ENCODE peak calls at places on chromosomes 2 and 18, in nine cellular contexts. One of them, this sample, is unnamed.

GRCh38 chr18:45637546-45638327 is 22.5 kb downstream of the SLC14A2 start:
- DNase-seq in astrocyte of the hippocampus: peak
- DNase-seq in T-helper 9 cell: no peak
- DNase-seq in GM18507: no peak
- DNase-seq in NT2/D1: no peak
- DNase-seq in RWPE2: no peak
- DNase-seq in progenitor cell of endocrine pancreas: no peak
- DNase-seq in cerebellum: no peak
- DNase-seq in colonic mucosa: no peak
- DNase-seq in this sample: no peak

GRCh38 chr18:23992941-23993280 is 21.6 kb upstream of the TTC39C start:
- DNase-seq in T-helper 9 cell: no peak
- DNase-seq in RWPE2: no peak
- DNase-seq in colonic mucosa: no peak
- DNase-seq in NT2/D1: no peak
- DNase-seq in astrocyte of the hippocampus: no peak
- DNase-seq in GM18507: no peak
- DNase-seq in cerebellum: no peak
- DNase-seq in progenitor cell of endocrine pancreas: no peak
- DNase-seq in this sample: no peak

GRCh38 chr18:3590096-3590655 is 140.2 kb downstream of the TGIF1 start:
- DNase-seq in NT2/D1: no peak
- DNase-seq in T-helper 9 cell: no peak
- DNase-seq in colonic mucosa: no peak
- DNase-seq in GM18507: no peak
- DNase-seq in astrocyte of the hippocampus: no peak
- DNase-seq in progenitor cell of endocrine pancreas: no peak
- DNase-seq in cerebellum: no peak
- DNase-seq in RWPE2: no peak
- DNase-seq in this sample: no peak

GRCh38 chr18:2312440-2312839 is 258.9 kb downstream of the METTL4 start:
- DNase-seq in colonic mucosa: no peak
- DNase-seq in progenitor cell of endocrine pancreas: no peak
- DNase-seq in cerebellum: no peak
- DNase-seq in GM18507: no peak
- DNase-seq in T-helper 9 cell: no peak
- DNase-seq in RWPE2: no peak
- DNase-seq in NT2/D1: no peak
- DNase-seq in astrocyte of the hippocampus: no peak
- DNase-seq in this sample: no peak

GRCh38 chr2:213015387-213016165 is 135.8 kb downstream of the IKZF2 start:
- DNase-seq in colonic mucosa: no peak
- DNase-seq in cerebellum: no peak
- DNase-seq in RWPE2: no peak
- DNase-seq in NT2/D1: no peak
- DNase-seq in T-helper 9 cell: no peak
- DNase-seq in progenitor cell of endocrine pancreas: no peak
- DNase-seq in GM18507: no peak
- DNase-seq in astrocyte of the hippocampus: no peak
- DNase-seq in this sample: no peak

GRCh38 chr2:241760301-241760771 is 16.3 kb upstream of the GAL3ST2 start:
- DNase-seq in astrocyte of the hippocampus: no peak
- DNase-seq in GM18507: no peak
- DNase-seq in cerebellum: no peak
- DNase-seq in progenitor cell of endocrine pancreas: no peak
- DNase-seq in NT2/D1: no peak
- DNase-seq in T-helper 9 cell: no peak
- DNase-seq in RWPE2: peak
- DNase-seq in colonic mucosa: no peak
- DNase-seq in this sample: no peak

GRCh38 chr2:54090521-54091117 is 24.8 kb upstream of the ACYP2 start:
- DNase-seq in astrocyte of the hippocampus: no peak
- DNase-seq in NT2/D1: no peak
- DNase-seq in cerebellum: no peak
- DNase-seq in RWPE2: no peak
- DNase-seq in T-helper 9 cell: no peak
- DNase-seq in progenitor cell of endocrine pancreas: no peak
- DNase-seq in GM18507: no peak
- DNase-seq in colonic mucosa: no peak
- DNase-seq in this sample: no peak

GRCh38 chr2:3728104-3729054 is 25.0 kb downstream of the DCDC2C start:
- DNase-seq in progenitor cell of endocrine pancreas: no peak
- DNase-seq in astrocyte of the hippocampus: peak
- DNase-seq in GM18507: peak
- DNase-seq in RWPE2: no peak
- DNase-seq in cerebellum: peak
- DNase-seq in T-helper 9 cell: no peak
- DNase-seq in NT2/D1: peak
- DNase-seq in colonic mucosa: no peak
- DNase-seq in this sample: peak

GRCh38 chr2:12127639-12128038 is 381.2 kb downstream of the LPIN1 start:
- DNase-seq in astrocyte of the hippocampus: no peak
- DNase-seq in progenitor cell of endocrine pancreas: no peak
- DNase-seq in NT2/D1: no peak
- DNase-seq in T-helper 9 cell: no peak
- DNase-seq in colonic mucosa: no peak
- DNase-seq in GM18507: no peak
- DNase-seq in cerebellum: no peak
- DNase-seq in RWPE2: no peak
- DNase-seq in this sample: no peak

GRCh38 chr2:108542071-108542470 is 7.8 kb downstream of the LIMS1 start:
- DNase-seq in progenitor cell of endocrine pancreas: no peak
- DNase-seq in cerebellum: no peak
- DNase-seq in T-helper 9 cell: no peak
- DNase-seq in NT2/D1: no peak
- DNase-seq in astrocyte of the hippocampus: peak
- DNase-seq in RWPE2: no peak
- DNase-seq in GM18507: no peak
- DNase-seq in colonic mucosa: no peak
- DNase-seq in this sample: no peak

GRCh38 chr18:46261799-46262198 is 157.6 kb downstream of the HAUS1 start:
- DNase-seq in NT2/D1: peak
- DNase-seq in progenitor cell of endocrine pancreas: no peak
- DNase-seq in astrocyte of the hippocampus: no peak
- DNase-seq in cerebellum: no peak
- DNase-seq in RWPE2: no peak
- DNase-seq in T-helper 9 cell: no peak
- DNase-seq in GM18507: no peak
- DNase-seq in colonic mucosa: no peak
- DNase-seq in this sample: no peak

GRCh38 chr2:240733803-240734495 is 42.3 kb downstream of the AQP12A start:
- DNase-seq in RWPE2: no peak
- DNase-seq in NT2/D1: no peak
- DNase-seq in progenitor cell of endocrine pancreas: no peak
- DNase-seq in GM18507: no peak
- DNase-seq in cerebellum: no peak
- DNase-seq in astrocyte of the hippocampus: no peak
- DNase-seq in T-helper 9 cell: peak
- DNase-seq in colonic mucosa: no peak
- DNase-seq in this sample: no peak

GRCh38 chr18:78781601-78781960 is 198.0 kb upstream of the SALL3 start:
- DNase-seq in RWPE2: no peak
- DNase-seq in astrocyte of the hippocampus: no peak
- DNase-seq in cerebellum: no peak
- DNase-seq in progenitor cell of endocrine pancreas: no peak
- DNase-seq in GM18507: no peak
- DNase-seq in NT2/D1: no peak
- DNase-seq in colonic mucosa: no peak
- DNase-seq in T-helper 9 cell: no peak
- DNase-seq in this sample: no peak

GRCh38 chr2:25290811-25291510 is 50.8 kb downstream of the DNMT3A start:
- DNase-seq in cerebellum: no peak
- DNase-seq in progenitor cell of endocrine pancreas: no peak
- DNase-seq in NT2/D1: no peak
- DNase-seq in T-helper 9 cell: no peak
- DNase-seq in colonic mucosa: no peak
- DNase-seq in astrocyte of the hippocampus: no peak
- DNase-seq in GM18507: no peak
- DNase-seq in RWPE2: no peak
- DNase-seq in this sample: no peak

GRCh38 chr2:7634370-7634769 is 717.2 kb downstream of the RNF144A start:
- DNase-seq in cerebellum: no peak
- DNase-seq in GM18507: no peak
- DNase-seq in RWPE2: no peak
- DNase-seq in colonic mucosa: no peak
- DNase-seq in progenitor cell of endocrine pancreas: no peak
- DNase-seq in astrocyte of the hippocampus: no peak
- DNase-seq in NT2/D1: no peak
- DNase-seq in T-helper 9 cell: no peak
- DNase-seq in this sample: no peak

This sample was measured in neuronal stem cell.